ENCODE peak calls at places on chromosomes 1 and 21, in seven cellular contexts. G, S, U, D, X, A and L are unnamed samples.

GRCh38 chr1:204340137-204340536 is 19.6 kb downstream of the PLEKHA6 start:
- DNase-seq in S (no peak), X (no peak), A (no peak), G (no peak), D (no peak), U (no peak), L (no peak)

GRCh38 chr1:227357229-227358078 is 39.2 kb upstream of the CDC42BPA start:
- DNase-seq in U (peak), S (peak), G (peak), A (peak), D (no peak), X (no peak), L (no peak)

GRCh38 chr1:54229281-54229891 is 29.4 kb downstream of the MRPL37 start:
- DNase-seq in X (no peak), D (no peak), S (peak), A (no peak), G (peak), U (no peak), L (peak)

GRCh38 chr1:64983110-64983509 is 16.8 kb upstream of the JAK1 start:
- DNase-seq in S (peak), G (peak), A (no peak), X (no peak), D (no peak), U (no peak), L (no peak)

GRCh38 chr1:201582261-201582951 is 43.5 kb downstream of the NAV1 start:
- DNase-seq in S (peak), U (no peak), A (no peak), D (no peak), G (peak), X (no peak), L (no peak)

GRCh38 chr21:22890656-22891055 is 1892.4 kb downstream of the NCAM2 start:
- DNase-seq in S (no peak), X (no peak), G (no peak), A (no peak), U (no peak), D (no peak), L (no peak)

GRCh38 chr1:208036177-208036808 is 125.4 kb upstream of the CD34 start:
- DNase-seq in A (peak), S (peak), U (no peak), G (peak), D (no peak), X (no peak), L (no peak)

GRCh38 chr1:40823971-40824370 is 38.2 kb downstream of the CITED4 start:
- DNase-seq in D (no peak), S (no peak), X (no peak), G (no peak), U (no peak), A (no peak), L (no peak)

GRCh38 chr21:24150753-24151152 is 1456.5 kb downstream of the MRPL39 start:
- DNase-seq in D (no peak), X (no peak), S (no peak), U (no peak), G (no peak), A (no peak), L (no peak)

GRCh38 chr1:162590101-162590500 is 28.6 kb downstream of the UAP1 start:
- DNase-seq in D (no peak), S (no peak), U (no peak), A (no peak), G (no peak), X (no peak), L (no peak)

GRCh38 chr1:116194592-116194991 is 83.4 kb downstream of the MAB21L3 start:
- DNase-seq in X (no peak), D (no peak), U (no peak), G (no peak), S (no peak), A (no peak), L (no peak)

GRCh38 chr1:231694465-231695077 is 68.0 kb downstream of the DISC1 start:
- DNase-seq in D (no peak), A (no peak), S (no peak), U (no peak), G (no peak), X (no peak), L (no peak)

GRCh38 chr1:26790551-26790953 is 2.8 kb downstream of the PIGV start:
- DNase-seq in S (peak), A (no peak), G (no peak), U (no peak), X (no peak), D (no peak), L (no peak)

GRCh38 chr1:46248122-46248920 is 758 bp downstream of the RAD54L start:
- DNase-seq in S (peak), D (no peak), G (peak), X (no peak), U (peak), A (no peak), L (peak)

GRCh38 chr1:181083842-181084605 is 4.5 kb upstream of the IER5 start:
- DNase-seq in U (peak), A (peak), G (peak), S (no peak), D (no peak), X (peak), L (peak)

GRCh38 chr1:78061825-78062523 is 16.2 kb downstream of the GIPC2 start:
- DNase-seq in U (no peak), G (no peak), D (no peak), A (no peak), S (peak), X (no peak), L (no peak)

GRCh38 chr1:47510282-47510811 is 72.5 kb downstream of the FOXD2 start:
- DNase-seq in A (no peak), S (no peak), D (no peak), U (no peak), X (no peak), G (no peak), L (no peak)

GRCh38 chr1:171664976-171665375 is 12.5 kb upstream of the MYOC start:
- DNase-seq in D (no peak), A (no peak), U (no peak), X (no peak), G (no peak), S (no peak), L (no peak)

GRCh38 chr1:2854151-2854550 is 52.7 kb upstream of the TTC34 start:
- DNase-seq in A (no peak), U (no peak), D (no peak), S (no peak), G (no peak), X (no peak), L (no peak)

GRCh38 chr21:26632691-26633090 is 59.6 kb upstream of the CYYR1 start:
- DNase-seq in U (no peak), S (no peak), X (no peak), G (no peak), D (no peak), A (no peak), L (no peak)

GRCh38 chr21:41880153-41880552 is 1.0 kb upstream of the PRDM15 start:
- DNase-seq in X (no peak), A (no peak), G (no peak), S (no peak), D (no peak), U (no peak), L (no peak)

GRCh38 chr1:81364075-81364474 is 436.7 kb upstream of the ADGRL2 start:
- DNase-seq in X (no peak), S (no peak), U (no peak), A (no peak), D (no peak), G (no peak), L (no peak)

GRCh38 chr1:33164120-33164519 is 17.7 kb downstream of the TRIM62 start:
- DNase-seq in U (no peak), S (no peak), X (no peak), D (no peak), G (no peak), A (no peak), L (no peak)

GRCh38 chr1:97538113-97538512 is 382.7 kb downstream of the DPYD start:
- DNase-seq in D (no peak), S (no peak), A (no peak), G (no peak), X (no peak), U (no peak), L (no peak)

GRCh38 chr1:91856996-91857395 is 29.0 kb downstream of the TGFBR3 start:
- DNase-seq in A (no peak), X (no peak), U (no peak), G (no peak), D (no peak), S (no peak), L (no peak)

GRCh38 chr1:17914142-17914541 is 159.0 kb downstream of the ACTL8 start:
- DNase-seq in X (no peak), G (no peak), A (no peak), U (no peak), S (no peak), D (no peak), L (no peak)

GRCh38 chr1:192443616-192444015 is 126.8 kb downstream of the RGS21 start:
- DNase-seq in G (no peak), D (no peak), A (no peak), X (no peak), U (no peak), S (no peak), L (no peak)

GRCh38 chr1:224433041-224433670 is 1.4 kb downstream of the WDR26 start:
- DNase-seq in D (no peak), X (no peak), A (no peak), G (peak), S (no peak), U (peak), L (no peak)

GRCh38 chr1:72006092-72006491 is 276.2 kb downstream of the NEGR1 start:
- DNase-seq in U (no peak), D (no peak), X (no peak), S (no peak), A (no peak), G (no peak), L (no peak)